ENCODE peak calls at places on chromosomes 1 and 21, in six cellular contexts. One of them, this sample, is unnamed.

GRCh38 chr1:115331531-115332331 is 6.3 kb downstream of the NGF start:
- DNase-seq in NCI-H1105: no peak
- DNase-seq in tibial artery: no peak
- DNase-seq in GM04503: no peak
- DNase-seq in heart right ventricle: no peak
- DNase-seq in left ventricle myocardium superior: no peak
- DNase-seq in this sample: no peak

GRCh38 chr1:2204384-2205190 is 10.0 kb upstream of the FAAP20 start:
- DNase-seq in left ventricle myocardium superior: peak
- DNase-seq in GM04503: no peak
- DNase-seq in NCI-H1105: peak
- DNase-seq in tibial artery: peak
- DNase-seq in heart right ventricle: peak
- DNase-seq in this sample: no peak

GRCh38 chr1:177282976-177283375 is 112.2 kb downstream of the BRINP2 start:
- DNase-seq in GM04503: no peak
- DNase-seq in tibial artery: no peak
- DNase-seq in left ventricle myocardium superior: no peak
- DNase-seq in heart right ventricle: no peak
- DNase-seq in NCI-H1105: no peak
- DNase-seq in this sample: no peak

GRCh38 chr1:4003846-4004505 is 103.9 kb upstream of the C1orf174 start:
- DNase-seq in GM04503: no peak
- DNase-seq in tibial artery: no peak
- DNase-seq in NCI-H1105: no peak
- DNase-seq in left ventricle myocardium superior: no peak
- DNase-seq in heart right ventricle: no peak
- DNase-seq in this sample: no peak

GRCh38 chr1:30977105-30977504 is 68.5 kb upstream of the SDC3 start:
- DNase-seq in tibial artery: no peak
- DNase-seq in NCI-H1105: peak
- DNase-seq in heart right ventricle: no peak
- DNase-seq in GM04503: no peak
- DNase-seq in left ventricle myocardium superior: no peak
- DNase-seq in this sample: no peak

GRCh38 chr1:214228976-214229375 is 52.0 kb upstream of the SMYD2 start:
- DNase-seq in GM04503: no peak
- DNase-seq in left ventricle myocardium superior: peak
- DNase-seq in tibial artery: no peak
- DNase-seq in heart right ventricle: peak
- DNase-seq in NCI-H1105: no peak
- DNase-seq in this sample: peak

GRCh38 chr1:99782920-99783319 is 16.5 kb upstream of the FRRS1 start:
- DNase-seq in GM04503: no peak
- DNase-seq in left ventricle myocardium superior: no peak
- DNase-seq in NCI-H1105: no peak
- DNase-seq in tibial artery: no peak
- DNase-seq in heart right ventricle: no peak
- DNase-seq in this sample: no peak

GRCh38 chr21:41612674-41613250 is 104.8 kb upstream of the TMPRSS2 start:
- DNase-seq in left ventricle myocardium superior: peak
- DNase-seq in NCI-H1105: peak
- DNase-seq in tibial artery: peak
- DNase-seq in heart right ventricle: peak
- DNase-seq in GM04503: peak
- DNase-seq in this sample: no peak

GRCh38 chr1:201268604-201269151 is 14.6 kb upstream of the PKP1 start:
- DNase-seq in GM04503: peak
- DNase-seq in heart right ventricle: no peak
- DNase-seq in left ventricle myocardium superior: no peak
- DNase-seq in NCI-H1105: no peak
- DNase-seq in tibial artery: no peak
- DNase-seq in this sample: no peak

GRCh38 chr1:241998412-241998921 is 431 bp downstream of the MAP1LC3C start:
- DNase-seq in tibial artery: peak
- DNase-seq in GM04503: no peak
- DNase-seq in left ventricle myocardium superior: peak
- DNase-seq in NCI-H1105: no peak
- DNase-seq in heart right ventricle: peak
- DNase-seq in this sample: no peak

GRCh38 chr1:156102634-156103511 is 11.6 kb upstream of the LMNA start:
- DNase-seq in heart right ventricle: no peak
- DNase-seq in NCI-H1105: no peak
- DNase-seq in GM04503: no peak
- DNase-seq in left ventricle myocardium superior: peak
- DNase-seq in tibial artery: no peak
- DNase-seq in this sample: no peak

GRCh38 chr1:175891783-175892309 is 148.5 kb upstream of the TNR start:
- DNase-seq in tibial artery: no peak
- DNase-seq in left ventricle myocardium superior: no peak
- DNase-seq in GM04503: no peak
- DNase-seq in NCI-H1105: no peak
- DNase-seq in heart right ventricle: no peak
- DNase-seq in this sample: no peak

GRCh38 chr1:168760241-168760640 is 31.2 kb upstream of the DPT start:
- DNase-seq in GM04503: no peak
- DNase-seq in NCI-H1105: no peak
- DNase-seq in left ventricle myocardium superior: no peak
- DNase-seq in tibial artery: no peak
- DNase-seq in heart right ventricle: no peak
- DNase-seq in this sample: no peak

GRCh38 chr21:38793060-38793459 is 12.7 kb upstream of the ETS2 start:
- DNase-seq in left ventricle myocardium superior: no peak
- DNase-seq in heart right ventricle: no peak
- DNase-seq in GM04503: no peak
- DNase-seq in tibial artery: no peak
- DNase-seq in NCI-H1105: no peak
- DNase-seq in this sample: no peak

GRCh38 chr1:21874778-21875547 is 62.1 kb downstream of the HSPG2 start:
- DNase-seq in NCI-H1105: peak
- DNase-seq in GM04503: no peak
- DNase-seq in heart right ventricle: no peak
- DNase-seq in left ventricle myocardium superior: peak
- DNase-seq in tibial artery: no peak
- DNase-seq in this sample: no peak

GRCh38 chr1:204438628-204439027 is 27.0 kb upstream of the PPP1R15B start:
- DNase-seq in NCI-H1105: no peak
- DNase-seq in tibial artery: peak
- DNase-seq in left ventricle myocardium superior: no peak
- DNase-seq in heart right ventricle: no peak
- DNase-seq in GM04503: peak
- DNase-seq in this sample: no peak

GRCh38 chr1:58814251-58815068 is 30.6 kb upstream of the JUN start:
- DNase-seq in heart right ventricle: peak
- DNase-seq in NCI-H1105: no peak
- DNase-seq in GM04503: no peak
- DNase-seq in tibial artery: peak
- DNase-seq in left ventricle myocardium superior: peak
- DNase-seq in this sample: no peak

GRCh38 chr1:48061162-48062136 is 64.3 kb upstream of the TRABD2B start:
- DNase-seq in heart right ventricle: no peak
- DNase-seq in GM04503: no peak
- DNase-seq in tibial artery: peak
- DNase-seq in left ventricle myocardium superior: peak
- DNase-seq in NCI-H1105: peak
- DNase-seq in this sample: peak

GRCh38 chr1:200873116-200873670 is 412 bp downstream of the GPR25 start:
- DNase-seq in tibial artery: no peak
- DNase-seq in left ventricle myocardium superior: no peak
- DNase-seq in heart right ventricle: no peak
- DNase-seq in GM04503: no peak
- DNase-seq in NCI-H1105: no peak
- DNase-seq in this sample: no peak

GRCh38 chr21:33478858-33479678 is 706 bp downstream of the TMEM50B start:
- DNase-seq in GM04503: no peak
- DNase-seq in left ventricle myocardium superior: peak
- DNase-seq in heart right ventricle: peak
- DNase-seq in tibial artery: no peak
- DNase-seq in NCI-H1105: no peak
- DNase-seq in this sample: no peak

GRCh38 chr1:118945460-118945859 is 42.7 kb downstream of the TBX15 start:
- DNase-seq in heart right ventricle: no peak
- DNase-seq in NCI-H1105: no peak
- DNase-seq in tibial artery: no peak
- DNase-seq in GM04503: no peak
- DNase-seq in left ventricle myocardium superior: no peak
- DNase-seq in this sample: no peak

GRCh38 chr1:43052322-43052721 is 93.7 kb upstream of the SLC2A1 start:
- DNase-seq in heart right ventricle: no peak
- DNase-seq in left ventricle myocardium superior: no peak
- DNase-seq in GM04503: no peak
- DNase-seq in NCI-H1105: no peak
- DNase-seq in tibial artery: no peak
- DNase-seq in this sample: no peak

GRCh38 chr21:45617021-45617930 is 26.2 kb upstream of the PCBP3 start:
- DNase-seq in tibial artery: no peak
- DNase-seq in GM04503: no peak
- DNase-seq in NCI-H1105: no peak
- DNase-seq in left ventricle myocardium superior: no peak
- DNase-seq in heart right ventricle: no peak
- DNase-seq in this sample: no peak

GRCh38 chr1:178146456-178146855 is 52.6 kb downstream of the RASAL2 start:
- DNase-seq in tibial artery: no peak
- DNase-seq in GM04503: no peak
- DNase-seq in NCI-H1105: no peak
- DNase-seq in left ventricle myocardium superior: no peak
- DNase-seq in heart right ventricle: no peak
- DNase-seq in this sample: no peak

GRCh38 chr1:121440993-121441392 is 256.2 kb downstream of the SRGAP2C start:
- DNase-seq in tibial artery: no peak
- DNase-seq in heart right ventricle: no peak
- DNase-seq in GM04503: no peak
- DNase-seq in left ventricle myocardium superior: no peak
- DNase-seq in NCI-H1105: no peak
- DNase-seq in this sample: no peak

GRCh38 chr1:42680045-42680444 is 2.2 kb upstream of the YBX1 start:
- DNase-seq in tibial artery: no peak
- DNase-seq in left ventricle myocardium superior: no peak
- DNase-seq in NCI-H1105: no peak
- DNase-seq in heart right ventricle: no peak
- DNase-seq in GM04503: no peak
- DNase-seq in this sample: no peak

GRCh38 chr1:89990976-89991831 is 3.7 kb upstream of the ZNF326 start:
- DNase-seq in tibial artery: no peak
- DNase-seq in GM04503: no peak
- DNase-seq in NCI-H1105: no peak
- DNase-seq in heart right ventricle: no peak
- DNase-seq in left ventricle myocardium superior: no peak
- DNase-seq in this sample: no peak